ENCODE peak calls at places on chromosomes 11 and 22, in seven cellular contexts. O is psoas muscle; R is C1 segment of cervical spinal cord; Y is iPS DF 19.7; L is stimulated activated CD4-positive, alpha-beta T cell treated with anti-CD3 and anti-CD28 coated beads, Interleukin-1b, Interleukin-23, amount 100 ng/mL, for 24 hours; H is fibroblast of mammary gland; M is Daoy. T is an unnamed sample.

GRCh38 chr22:41880653-41881052 is 34.2 kb downstream of the SHISA8 start:
- DNase-seq in O (no peak), R (no peak), Y (no peak), L (no peak), H (no peak), M (no peak), T (no peak)

GRCh38 chr11:19345848-19346681 is 105.3 kb upstream of the E2F8 start:
- DNase-seq in O (peak), R (no peak), Y (no peak), L (no peak), H (peak), M (peak), T (no peak)

GRCh38 chr11:64802370-64803162 is 448 bp downstream of the MAP4K2 start:
- DNase-seq in O (no peak), R (no peak), Y (no peak), L (no peak), H (no peak), M (no peak), T (no peak)

GRCh38 chr11:87114093-87114492 is 76.4 kb downstream of the TMEM135 start:
- DNase-seq in O (no peak), R (no peak), Y (no peak), L (no peak), H (no peak), M (no peak), T (no peak)

GRCh38 chr11:20488352-20488751 is 100.8 kb downstream of the PRMT3 start:
- DNase-seq in O (no peak), R (no peak), Y (no peak), L (no peak), H (no peak), M (no peak), T (no peak)

GRCh38 chr11:27471067-27471587 is 1.5 kb downstream of the LGR4 start:
- DNase-seq in O (no peak), R (no peak), Y (no peak), L (no peak), H (no peak), M (no peak), T (no peak)

GRCh38 chr22:38073150-38074130 is 10.5 kb downstream of the SLC16A8 start:
- DNase-seq in O (peak), R (no peak), Y (no peak), L (no peak), H (no peak), M (no peak), T (no peak)

GRCh38 chr11:60747359-60747873 is 9.3 kb upstream of the MS4A15 start:
- DNase-seq in O (no peak), R (no peak), Y (no peak), L (no peak), H (no peak), M (no peak), T (no peak)

GRCh38 chr11:64036081-64037026 is 623 bp downstream of the FLRT1 start:
- DNase-seq in O (peak), R (no peak), Y (no peak), L (no peak), H (peak), M (peak), T (peak)

GRCh38 chr22:49296561-49296960 is 531.1 kb downstream of the BRD1 start:
- DNase-seq in O (no peak), R (no peak), Y (no peak), L (no peak), H (no peak), M (no peak), T (no peak)

GRCh38 chr11:57256119-57256518 is 19.1 kb upstream of the APLNR start:
- DNase-seq in O (no peak), R (no peak), Y (no peak), L (no peak), H (no peak), M (no peak), T (no peak)

GRCh38 chr11:64226507-64227051 is 505 bp downstream of the NUDT22 start:
- DNase-seq in O (peak), R (no peak), Y (no peak), L (no peak), H (no peak), M (peak), T (no peak)

GRCh38 chr22:44269757-44270555 is 42.8 kb downstream of the SHISAL1 start:
- DNase-seq in O (no peak), R (no peak), Y (no peak), L (no peak), H (no peak), M (no peak), T (no peak)